ENCODE peak calls at places on chromosomes 6 and 20, in seven cellular contexts. A is adrenal gland; X is psoas muscle; K is CD4-positive, alpha-beta T cell; H is dorsolateral prefrontal cortex; J is AG04450; Y is naive thymus-derived CD4-positive, alpha-beta T cell. N is an unnamed sample. For H3K27me3, the result is how much of the 10 kb centered on the place peaks cover.

GRCh38 chr20:43767686-43768474 is 41.1 kb upstream of the GTSF1L start:
- DNase-seq in A (peak), X (no peak), K (no peak), H (peak), J (no peak), Y (no peak), N (no peak)

GRCh38 chr20:49856904-49857303 is 44.3 kb downstream of the SLC9A8 start:
- DNase-seq in A (no peak), X (no peak), K (no peak), H (no peak), J (no peak), Y (no peak), N (no peak)

GRCh38 chr6:15897063-15897934 is 231.6 kb upstream of the MYLIP start:
- DNase-seq in A (peak), X (no peak), K (no peak), H (no peak), J (no peak), Y (no peak), N (no peak)

GRCh38 chr20:25669826-25670422 is 26.7 kb downstream of the ZNF337 start:
- DNase-seq in A (peak), X (no peak), K (no peak), H (no peak), J (peak), Y (no peak), N (no peak)

GRCh38 chr6:26067367-26067766 is 19.9 kb upstream of the HFE start:
- DNase-seq in A (no peak), X (no peak), K (no peak), H (no peak), J (no peak), Y (no peak), N (no peak)

GRCh38 chr20:50670126-50670862 is 21.0 kb downstream of the RIPOR3 start:
- DNase-seq in A (no peak), X (no peak), K (no peak), H (no peak), J (no peak), Y (no peak), N (no peak)

GRCh38 chr6:158751842-158752424 is 67.2 kb downstream of the EZR start:
- DNase-seq in A (no peak), X (no peak), K (no peak), H (no peak), J (no peak), Y (no peak), N (no peak)

GRCh38 chr6:105991561-105992314 is 94.4 kb upstream of the PRDM1 start:
- DNase-seq in A (no peak), X (no peak), K (no peak), H (no peak), J (no peak), Y (no peak), N (no peak)

GRCh38 chr6:102355578-102355977 is 962.1 kb downstream of the GRIK2 start:
- DNase-seq in A (no peak), X (no peak), K (no peak), H (no peak), J (no peak), Y (no peak), N (no peak)

GRCh38 chr20:22771706-22772105 is 187.3 kb upstream of the FOXA2 start:
- DNase-seq in A (no peak), X (no peak), K (no peak), H (no peak), J (no peak), Y (no peak), N (no peak)

GRCh38 chr6:162497371-162497770 is 230.2 kb downstream of the PRKN start:
- DNase-seq in A (no peak), X (no peak), K (no peak), H (no peak), J (no peak), Y (no peak), N (no peak)

GRCh38 chr6:20119446-20119845 is 92.8 kb downstream of the MBOAT1 start:
- DNase-seq in A (no peak), X (no peak), K (no peak), H (no peak), J (no peak), Y (no peak), N (no peak)

GRCh38 chr20:45138451-45139300 is 14.4 kb upstream of the WFDC12 start:
- DNase-seq in A (peak), X (peak), K (peak), H (no peak), J (no peak), Y (peak), N (no peak)

GRCh38 chr20:57964011-57964862 is 254.4 kb upstream of the PMEPA1 start:
- DNase-seq in A (no peak), X (peak), K (no peak), H (peak), J (no peak), Y (no peak), N (peak)

GRCh38 chr6:47915017-47915416 is 133.2 kb downstream of the OPN5 start:
- DNase-seq in A (no peak), X (no peak), K (no peak), H (no peak), J (no peak), Y (no peak), N (no peak)

GRCh38 chr6:159117031-159117430 is 52.2 kb upstream of the FNDC1 start:
- DNase-seq in A (peak), X (peak), K (no peak), H (no peak), J (no peak), Y (no peak), N (peak)

GRCh38 chr6:44662461-44663121 is 275.1 kb downstream of the CDC5L start:
- DNase-seq in A (no peak), X (no peak), K (no peak), H (no peak), J (no peak), Y (no peak), N (no peak)

GRCh38 chr6:169991913-169992312 is 240.5 kb downstream of the ERMARD start:
- DNase-seq in A (no peak), X (no peak), K (no peak), H (no peak), J (no peak), Y (no peak), N (peak)

GRCh38 chr6:170076466-170077165 is 214.3 kb downstream of the DLL1 start:
- DNase-seq in A (no peak), X (no peak), K (no peak), H (no peak), J (no peak), Y (no peak), N (no peak)

GRCh38 chr6:44049163-44049988 is 77.9 kb downstream of the MRPL14 start:
- DNase-seq in A (no peak), X (no peak), K (no peak), H (no peak), J (no peak), Y (no peak), N (no peak)

GRCh38 chr6:137415127-137415833 is 78.9 kb downstream of the OLIG3 start:
- DNase-seq in A (peak), X (no peak), K (peak), H (peak), J (peak), Y (peak), N (peak)

GRCh38 chr20:34824861-34825529 is 456 bp downstream of the NCOA6 start:
- DNase-seq in A (peak), X (peak), K (peak), H (peak), J (no peak), Y (peak), N (peak)

GRCh38 chr6:18234564-18234963 is 29.8 kb downstream of the DEK start:
- DNase-seq in A (no peak), X (no peak), K (no peak), H (no peak), J (no peak), Y (no peak), N (no peak)

GRCh38 chr6:158713469-158713868 is 63.6 kb downstream of the SYTL3 start:
- DNase-seq in A (no peak), X (no peak), K (no peak), H (no peak), J (no peak), Y (no peak), N (peak)

GRCh38 chr20:33796263-33796906 is 14.8 kb upstream of the CHMP4B start:
- DNase-seq in A (no peak), X (no peak), K (no peak), H (no peak), J (no peak), Y (no peak), N (no peak)

GRCh38 chr20:60869626-60870025 is 382.4 kb upstream of the CDH4 start:
- DNase-seq in A (no peak), X (no peak), K (no peak), H (no peak), J (no peak), Y (no peak), N (no peak)

GRCh38 chr6:13741358-13741757 is 29.7 kb upstream of the RANBP9 start:
- DNase-seq in A (no peak), X (no peak), K (no peak), H (peak), J (no peak), Y (no peak), N (no peak)

GRCh38 chr6:57301755-57302154 is 15.7 kb upstream of the PRIM2 start:
- DNase-seq in A (no peak), X (no peak), K (no peak), H (no peak), J (no peak), Y (no peak), N (no peak)

GRCh38 chr6:117515326-117515725 is 32.9 kb downstream of the DCBLD1 start:
- DNase-seq in A (no peak), X (no peak), K (no peak), H (no peak), J (no peak), Y (no peak), N (no peak)

GRCh38 chr20:32877507-32877906 is 18.8 kb downstream of the EFCAB8 start:
- DNase-seq in A (no peak), X (no peak), K (no peak), H (no peak), J (peak), Y (no peak), N (no peak)

GRCh38 chr20:58636396-58636982 is 14.6 kb upstream of the STX16 start:
- DNase-seq in A (no peak), X (no peak), K (no peak), H (no peak), J (no peak), Y (no peak), N (peak)

GRCh38 chr6:150371356-150371755 is 2.5 kb downstream of the IYD start:
- DNase-seq in A (no peak), X (no peak), K (no peak), H (no peak), J (no peak), Y (no peak), N (no peak)

GRCh38 chr6:150366118-150366778 is 2.6 kb upstream of the IYD start:
- DNase-seq in A (no peak), X (no peak), K (no peak), H (no peak), J (no peak), Y (no peak), N (no peak)

GRCh38 chr6:150370112-150370511 is 1.3 kb downstream of the IYD start:
- DNase-seq in A (no peak), X (no peak), K (no peak), H (no peak), J (no peak), Y (no peak), N (no peak)

GRCh38 chr6:150369408-150369807 is 596 bp downstream of the IYD start:
- DNase-seq in A (no peak), X (no peak), K (no peak), H (no peak), J (no peak), Y (no peak), N (no peak)

DNA sequence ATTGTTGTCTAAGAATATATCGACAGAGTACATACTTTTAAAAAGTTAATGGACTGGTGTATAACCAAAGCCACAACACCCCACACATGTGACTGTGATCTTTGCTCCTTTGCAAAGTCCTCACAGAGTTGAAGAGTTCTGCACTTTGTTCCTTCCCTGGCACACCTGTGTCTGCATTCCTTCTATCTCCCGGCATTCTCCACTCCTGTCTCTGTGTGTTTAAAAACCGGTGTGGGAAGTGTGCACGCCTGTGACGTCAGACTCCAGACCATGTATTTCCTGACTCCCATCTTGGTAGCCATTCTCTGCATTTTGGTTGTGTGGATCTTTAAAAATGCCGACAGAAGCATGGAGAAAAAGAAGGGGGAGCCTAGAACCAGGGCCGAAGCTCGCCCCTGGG is at the start of gene IYD:
- DNase-seq in A (no peak), X (no peak), K (no peak), H (no peak), J (no peak), Y (no peak), N (no peak)
- H3K27ac ChIP-seq in A (no peak), X (no peak), K (no peak), H (no peak), J (no peak), Y (no peak), N (no peak)

DNA sequence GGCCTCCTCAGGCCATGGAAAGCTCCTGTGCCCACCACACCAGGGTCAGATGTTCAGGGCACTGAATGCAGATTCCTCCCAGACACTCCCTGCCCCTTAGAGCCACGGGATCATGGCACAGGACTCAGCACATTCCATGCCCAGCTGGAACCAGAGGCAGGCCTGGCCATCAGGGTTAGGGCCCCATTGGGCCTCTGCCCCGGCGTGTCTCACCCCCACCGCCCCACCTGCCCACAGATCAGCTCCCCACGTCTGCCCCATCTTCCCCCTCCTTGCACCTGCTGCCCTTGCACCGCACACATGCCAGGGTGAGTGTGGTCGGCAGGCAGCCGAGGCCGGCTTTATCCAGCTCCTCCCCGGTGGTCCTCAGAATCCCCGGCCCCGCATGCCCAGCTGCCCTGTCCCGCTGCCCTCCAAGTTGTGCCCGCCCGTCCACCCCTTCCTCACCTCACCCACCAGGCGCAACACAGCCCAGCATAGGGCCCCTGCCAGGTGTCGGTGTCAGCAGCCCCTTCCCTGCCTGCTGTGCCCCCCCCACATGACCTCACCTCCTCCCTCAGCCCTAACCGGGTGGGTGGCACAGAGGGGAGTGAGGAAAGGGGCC is 2.2 kb upstream of the SRMS start:
- DNase-seq in A (no peak), X (no peak), K (no peak), H (no peak), J (no peak), Y (no peak), N (no peak)
- H3K27me3 ChIP-seq in A (under half), X (under half), K (under half), H (under half), J (under half), Y (under half), N (under half)

GRCh38 chr20:4929686-4930397 is 71.5 kb downstream of the SLC23A2 start:
- DNase-seq in A (no peak), X (no peak), K (no peak), H (no peak), J (no peak), Y (no peak), N (no peak)

GRCh38 chr20:4925842-4926530 is 75.3 kb downstream of the SLC23A2 start:
- DNase-seq in A (peak), X (peak), K (no peak), H (no peak), J (no peak), Y (no peak), N (peak)

GRCh38 chr20:4922186-4922585 is 79.1 kb downstream of the SLC23A2 start:
- DNase-seq in A (no peak), X (no peak), K (no peak), H (no peak), J (no peak), Y (no peak), N (no peak)

GRCh38 chr20:4924032-4924431 is 77.3 kb downstream of the SLC23A2 start:
- DNase-seq in A (no peak), X (no peak), K (no peak), H (no peak), J (no peak), Y (no peak), N (no peak)

DNA sequence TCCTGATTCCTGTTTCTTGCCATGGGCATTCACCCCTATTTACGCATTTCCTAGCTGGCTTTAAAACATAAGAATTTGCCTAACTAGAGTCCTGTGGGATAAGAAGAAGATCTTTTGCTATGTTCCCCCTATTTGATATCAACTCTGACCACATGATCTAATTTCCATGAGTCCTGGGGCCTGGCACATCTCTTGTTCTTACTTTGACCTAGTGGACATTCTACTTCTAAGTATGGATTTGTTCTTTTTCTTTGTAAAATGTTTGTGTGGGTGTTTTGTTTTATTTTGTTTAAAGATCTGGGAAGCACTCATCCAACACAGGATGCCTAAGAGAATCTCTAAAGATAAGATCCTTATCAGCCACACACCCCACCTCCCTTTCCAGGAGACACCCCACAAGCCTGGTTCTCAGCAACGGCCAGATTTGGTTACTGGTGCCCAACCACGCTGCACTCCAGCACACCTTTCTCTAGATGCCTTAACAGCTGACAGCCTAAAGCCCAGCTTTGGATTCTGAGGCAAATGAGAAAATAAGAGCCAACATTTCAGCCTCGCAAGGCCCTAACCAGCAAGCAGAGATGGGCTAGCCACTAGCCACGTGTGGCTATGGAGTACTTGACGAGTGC is 74.7 kb downstream of the SLC23A2 start:
- DNase-seq in A (no peak), X (no peak), K (no peak), H (no peak), J (no peak), Y (no peak), N (no peak)
- H3K27ac ChIP-seq in A (peak), X (no peak), K (no peak), H (no peak), J (no peak), Y (no peak), N (peak)

GRCh38 chr6:75800708-75801505 is 51.9 kb downstream of the MYO6 start:
- DNase-seq in A (no peak), X (no peak), K (no peak), H (no peak), J (no peak), Y (no peak), N (no peak)

GRCh38 chr6:75794954-75795739 is 46.1 kb downstream of the MYO6 start:
- DNase-seq in A (no peak), X (no peak), K (no peak), H (no peak), J (no peak), Y (no peak), N (no peak)

GRCh38 chr6:75796723-75797122 is 47.7 kb downstream of the MYO6 start:
- DNase-seq in A (no peak), X (no peak), K (no peak), H (no peak), J (no peak), Y (no peak), N (no peak)

GRCh38 chr6:75802366-75802765 is 53.3 kb downstream of the MYO6 start:
- DNase-seq in A (no peak), X (no peak), K (no peak), H (no peak), J (no peak), Y (no peak), N (no peak)

DNA sequence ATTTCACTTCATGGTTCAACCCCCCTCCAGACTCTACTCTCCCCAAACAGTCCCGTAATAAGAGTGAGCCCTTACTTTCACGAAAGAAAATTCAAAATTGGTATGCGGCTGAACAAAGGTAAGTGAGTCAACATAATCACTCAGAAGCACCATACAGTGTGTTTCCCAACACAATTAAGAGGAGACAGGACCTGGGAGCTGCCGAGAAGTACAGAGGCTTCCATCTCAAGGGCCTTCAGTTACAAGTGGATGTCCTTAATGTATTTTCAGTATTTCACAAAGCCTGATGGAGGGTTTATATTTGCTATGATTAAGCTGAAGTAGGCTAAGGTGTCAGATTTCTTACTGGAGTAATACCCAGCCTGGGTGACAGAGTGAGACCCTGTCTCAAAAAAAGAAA is 51.1 kb downstream of the MYO6 start:
- DNase-seq in A (no peak), X (no peak), K (no peak), H (no peak), J (no peak), Y (no peak), N (no peak)
- H3K27me3 ChIP-seq in A (under half), X (under half), K (under half), H (under half), J (under half), Y (under half), N (under half)

GRCh38 chr20:41222703-41223102 is 85.4 kb downstream of the PLCG1 start:
- DNase-seq in A (no peak), X (no peak), K (no peak), H (no peak), J (no peak), Y (no peak), N (no peak)
- H3K27ac ChIP-seq in A (no peak), X (peak), K (no peak), H (peak), J (no peak), Y (no peak), N (peak)